ENCODE peak calls at places on chromosomes 6 and 20, in nine cellular contexts. One of them, this sample, is unnamed.

GRCh38 chr6:75526502-75527127 is 33.0 kb upstream of the FILIP1 start:
- DNase-seq in stomach: peak
- DNase-seq in breast epithelium: peak
- DNase-seq in transverse colon: peak
- DNase-seq in upper lobe of left lung: no peak
- DNase-seq in vagina: no peak
- DNase-seq in HepG2: peak
- DNase-seq in endothelial cell of umbilical vein: peak
- DNase-seq in GM12878: peak
- DNase-seq in this sample: peak

GRCh38 chr20:14342910-14343309 is 5.5 kb upstream of the FLRT3 start:
- DNase-seq in stomach: no peak
- DNase-seq in breast epithelium: no peak
- DNase-seq in transverse colon: no peak
- DNase-seq in upper lobe of left lung: no peak
- DNase-seq in vagina: no peak
- DNase-seq in HepG2: no peak
- DNase-seq in endothelial cell of umbilical vein: no peak
- DNase-seq in GM12878: no peak
- DNase-seq in this sample: no peak

GRCh38 chr6:67131827-67132226 is 1424.8 kb upstream of the EYS start:
- DNase-seq in stomach: no peak
- DNase-seq in breast epithelium: peak
- DNase-seq in transverse colon: no peak
- DNase-seq in upper lobe of left lung: no peak
- DNase-seq in vagina: no peak
- DNase-seq in HepG2: no peak
- DNase-seq in endothelial cell of umbilical vein: no peak
- DNase-seq in GM12878: no peak
- DNase-seq in this sample: peak

GRCh38 chr20:46000571-46001145 is 8.1 kb upstream of the MMP9 start:
- DNase-seq in stomach: no peak
- DNase-seq in breast epithelium: no peak
- DNase-seq in transverse colon: no peak
- DNase-seq in upper lobe of left lung: no peak
- DNase-seq in vagina: no peak
- DNase-seq in HepG2: no peak
- DNase-seq in endothelial cell of umbilical vein: no peak
- DNase-seq in GM12878: no peak
- DNase-seq in this sample: no peak

GRCh38 chr20:25580711-25581110 is 4.6 kb downstream of the NINL start:
- DNase-seq in stomach: peak
- DNase-seq in breast epithelium: peak
- DNase-seq in transverse colon: no peak
- DNase-seq in upper lobe of left lung: no peak
- DNase-seq in vagina: no peak
- DNase-seq in HepG2: no peak
- DNase-seq in endothelial cell of umbilical vein: no peak
- DNase-seq in GM12878: no peak
- DNase-seq in this sample: no peak

GRCh38 chr6:148980234-148980633 is 233.4 kb downstream of the UST start:
- DNase-seq in stomach: no peak
- DNase-seq in breast epithelium: no peak
- DNase-seq in transverse colon: no peak
- DNase-seq in upper lobe of left lung: no peak
- DNase-seq in vagina: no peak
- DNase-seq in HepG2: no peak
- DNase-seq in endothelial cell of umbilical vein: no peak
- DNase-seq in GM12878: no peak
- DNase-seq in this sample: no peak

GRCh38 chr6:166540631-166541331 is 45.7 kb downstream of the RAMACL start:
- DNase-seq in stomach: peak
- DNase-seq in breast epithelium: no peak
- DNase-seq in transverse colon: peak
- DNase-seq in upper lobe of left lung: no peak
- DNase-seq in vagina: no peak
- DNase-seq in HepG2: no peak
- DNase-seq in endothelial cell of umbilical vein: no peak
- DNase-seq in GM12878: peak
- DNase-seq in this sample: no peak

GRCh38 chr6:21079468-21080048 is 514.0 kb upstream of the SOX4 start:
- DNase-seq in stomach: no peak
- DNase-seq in breast epithelium: no peak
- DNase-seq in transverse colon: no peak
- DNase-seq in upper lobe of left lung: no peak
- DNase-seq in vagina: no peak
- DNase-seq in HepG2: no peak
- DNase-seq in endothelial cell of umbilical vein: no peak
- DNase-seq in GM12878: no peak
- DNase-seq in this sample: no peak

GRCh38 chr20:1368448-1369199 is 24.2 kb downstream of the FKBP1A start:
- DNase-seq in stomach: no peak
- DNase-seq in breast epithelium: no peak
- DNase-seq in transverse colon: peak
- DNase-seq in upper lobe of left lung: no peak
- DNase-seq in vagina: no peak
- DNase-seq in HepG2: no peak
- DNase-seq in endothelial cell of umbilical vein: no peak
- DNase-seq in GM12878: no peak
- DNase-seq in this sample: no peak

GRCh38 chr6:122717350-122717749 is 62.2 kb upstream of the FABP7 start:
- DNase-seq in stomach: no peak
- DNase-seq in breast epithelium: no peak
- DNase-seq in transverse colon: no peak
- DNase-seq in upper lobe of left lung: no peak
- DNase-seq in vagina: no peak
- DNase-seq in HepG2: no peak
- DNase-seq in endothelial cell of umbilical vein: no peak
- DNase-seq in GM12878: no peak
- DNase-seq in this sample: no peak

GRCh38 chr6:35582315-35582714 is 69.6 kb upstream of the TULP1 start:
- DNase-seq in stomach: no peak
- DNase-seq in breast epithelium: no peak
- DNase-seq in transverse colon: no peak
- DNase-seq in upper lobe of left lung: no peak
- DNase-seq in vagina: no peak
- DNase-seq in HepG2: no peak
- DNase-seq in endothelial cell of umbilical vein: no peak
- DNase-seq in GM12878: no peak
- DNase-seq in this sample: no peak

GRCh38 chr6:27031302-27031701 is 216.2 kb upstream of the PRSS16 start:
- DNase-seq in stomach: no peak
- DNase-seq in breast epithelium: no peak
- DNase-seq in transverse colon: no peak
- DNase-seq in upper lobe of left lung: no peak
- DNase-seq in vagina: no peak
- DNase-seq in HepG2: no peak
- DNase-seq in endothelial cell of umbilical vein: no peak
- DNase-seq in GM12878: no peak
- DNase-seq in this sample: no peak

GRCh38 chr6:35703554-35703953 is 14.8 kb upstream of the FKBP5 start:
- DNase-seq in stomach: peak
- DNase-seq in breast epithelium: no peak
- DNase-seq in transverse colon: no peak
- DNase-seq in upper lobe of left lung: no peak
- DNase-seq in vagina: no peak
- DNase-seq in HepG2: no peak
- DNase-seq in endothelial cell of umbilical vein: no peak
- DNase-seq in GM12878: no peak
- DNase-seq in this sample: no peak

GRCh38 chr6:112251170-112251945 is 3.0 kb downstream of the LAMA4 start:
- DNase-seq in stomach: no peak
- DNase-seq in breast epithelium: peak
- DNase-seq in transverse colon: peak
- DNase-seq in upper lobe of left lung: no peak
- DNase-seq in vagina: no peak
- DNase-seq in HepG2: no peak
- DNase-seq in endothelial cell of umbilical vein: peak
- DNase-seq in GM12878: no peak
- DNase-seq in this sample: no peak

DNA sequence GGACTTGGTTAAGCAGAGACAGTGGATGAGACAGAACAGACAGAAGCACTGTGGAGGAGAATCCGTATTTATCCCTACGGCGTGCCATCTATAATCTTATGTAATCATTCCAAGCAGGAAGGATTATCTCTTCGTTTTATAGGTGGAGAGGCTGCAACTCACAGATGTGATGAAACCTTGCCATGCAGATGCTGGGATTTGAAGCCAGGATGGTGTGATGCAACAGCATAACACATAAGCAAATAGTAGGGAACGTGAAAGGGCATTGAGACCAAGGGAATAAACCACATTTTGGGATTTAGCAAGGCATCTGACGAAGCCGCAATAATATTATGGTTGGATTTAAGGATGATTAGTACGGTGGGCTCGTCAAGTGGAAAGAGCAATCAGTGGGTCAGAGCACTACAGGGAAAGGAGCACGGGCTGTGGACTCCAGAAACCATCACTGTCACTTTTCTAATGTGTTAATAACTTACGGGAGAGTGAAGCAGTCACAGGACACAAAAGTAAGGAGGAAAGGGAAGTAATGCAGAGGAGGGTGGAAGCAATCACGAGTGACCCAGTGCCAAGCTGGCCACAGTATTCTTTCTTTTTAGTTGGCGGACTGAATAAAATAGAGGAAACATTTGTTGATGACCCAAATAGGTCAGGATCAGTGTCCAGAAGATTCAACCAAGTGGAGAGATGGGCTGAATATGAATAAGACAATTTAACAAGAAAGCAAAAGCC is 119.6 kb upstream of the EDN1 start:
- DNase-seq in stomach: no peak
- DNase-seq in breast epithelium: no peak
- DNase-seq in transverse colon: no peak
- DNase-seq in upper lobe of left lung: no peak
- DNase-seq in vagina: no peak
- DNase-seq in HepG2: no peak
- DNase-seq in endothelial cell of umbilical vein: no peak
- DNase-seq in GM12878: no peak
- DNase-seq in this sample: no peak
- TF ChIP-seq POLR2AphosphoS5 in stomach: no peak
- TF ChIP-seq POLR2AphosphoS5 in breast epithelium: no peak
- TF ChIP-seq POLR2AphosphoS5 in transverse colon: no peak
- TF ChIP-seq POLR2AphosphoS5 in upper lobe of left lung: no peak
- TF ChIP-seq POLR2AphosphoS5 in vagina: no peak
- TF ChIP-seq POLR2AphosphoS5 in HepG2: no peak
- TF ChIP-seq POLR2AphosphoS5 in endothelial cell of umbilical vein: no peak
- TF ChIP-seq POLR2AphosphoS5 in GM12878: no peak
- TF ChIP-seq POLR2AphosphoS5 in this sample: no peak

DNA sequence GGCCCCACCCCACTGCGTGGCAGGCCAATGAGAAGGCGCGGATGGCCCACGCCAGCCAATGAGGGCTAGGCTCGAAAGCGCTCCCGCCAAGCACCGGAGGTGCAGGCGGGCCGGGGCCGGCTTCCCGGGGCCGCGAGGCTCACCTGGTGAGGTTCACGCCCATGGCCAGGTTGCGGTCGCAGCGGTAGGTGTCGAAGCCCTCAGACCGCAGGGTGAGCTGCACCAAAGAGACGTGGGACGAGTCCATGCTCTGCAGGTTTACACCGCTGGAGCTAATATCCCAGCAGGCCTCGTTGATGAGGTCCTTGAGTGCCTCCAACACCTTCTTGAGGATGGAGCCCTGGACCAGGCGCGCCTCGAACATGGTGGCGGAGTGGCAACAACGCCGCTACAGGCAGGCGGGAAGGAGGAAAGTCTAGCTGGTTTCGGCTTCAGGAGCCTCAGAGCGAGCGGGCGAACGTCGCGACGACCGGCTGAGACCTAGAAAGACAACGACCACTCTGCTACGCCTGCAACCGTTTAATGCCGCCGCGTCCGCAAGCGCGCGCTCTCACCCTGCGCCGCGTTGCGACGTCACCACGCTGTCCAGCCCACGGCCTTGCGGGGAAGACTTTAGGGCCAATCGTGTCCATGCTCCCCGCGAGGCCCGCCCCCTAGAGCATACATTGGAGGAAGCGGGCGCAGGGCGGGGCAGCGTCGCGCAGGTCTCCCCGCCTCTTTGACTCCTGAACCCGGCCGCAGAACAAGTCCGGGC is at the start of gene PCNA:
- DNase-seq in stomach: peak
- DNase-seq in breast epithelium: peak
- DNase-seq in transverse colon: peak
- DNase-seq in upper lobe of left lung: peak
- DNase-seq in vagina: no peak
- DNase-seq in HepG2: peak
- DNase-seq in endothelial cell of umbilical vein: peak
- DNase-seq in GM12878: peak
- DNase-seq in this sample: peak
- TF ChIP-seq POLR2A in stomach: no peak
- TF ChIP-seq POLR2A in breast epithelium: peak
- TF ChIP-seq POLR2A in transverse colon: peak
- TF ChIP-seq POLR2A in upper lobe of left lung: peak
- TF ChIP-seq POLR2A in vagina: peak
- TF ChIP-seq POLR2A in HepG2: peak
- TF ChIP-seq POLR2A in endothelial cell of umbilical vein: peak
- TF ChIP-seq POLR2A in GM12878: peak
- TF ChIP-seq POLR2A in this sample: peak

DNA sequence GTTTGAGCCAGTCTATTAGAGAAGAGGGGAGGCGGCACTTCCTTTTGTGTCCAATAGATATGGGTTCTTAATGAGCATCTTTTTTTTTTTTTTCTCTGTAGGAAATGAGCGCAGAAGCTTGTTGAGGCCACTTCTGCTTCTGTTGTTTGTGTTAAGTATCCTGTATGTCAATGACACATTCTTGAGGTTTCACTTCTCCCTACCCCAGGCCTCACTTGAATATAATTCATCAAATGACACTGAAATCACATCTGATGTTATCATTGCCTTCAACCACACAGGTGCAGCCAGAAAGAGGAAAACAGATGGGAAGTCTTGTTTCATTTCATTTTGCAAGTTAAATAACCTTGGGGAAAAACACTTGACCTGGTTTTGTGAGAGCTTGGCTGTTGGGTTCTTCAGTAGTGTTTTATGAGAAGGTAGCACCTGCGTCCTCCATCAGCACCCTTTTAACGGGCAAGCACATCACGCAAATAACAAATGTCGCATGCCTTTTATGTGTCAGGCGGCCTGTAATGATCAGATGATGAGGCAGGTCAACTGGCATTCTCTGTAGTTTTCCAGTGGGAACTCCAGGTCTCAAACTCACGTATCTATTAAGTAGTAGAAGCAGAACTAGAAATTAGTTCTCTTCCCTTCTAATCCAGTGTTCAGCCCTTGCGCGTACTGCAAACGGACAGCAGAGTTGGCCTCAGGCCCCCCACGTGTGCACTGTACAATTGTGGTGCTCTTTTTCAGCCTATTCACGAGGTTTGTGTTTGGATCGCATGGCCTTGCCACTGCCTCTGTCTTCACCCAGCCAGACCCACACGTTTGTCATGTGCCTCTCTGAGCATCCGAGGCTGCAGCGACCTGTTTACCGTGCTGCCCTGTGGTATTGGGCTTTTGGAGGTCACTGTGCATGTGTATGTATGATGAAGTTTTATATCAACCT is 23.5 kb downstream of the PLEKHG1 start:
- DNase-seq in stomach: no peak
- DNase-seq in breast epithelium: no peak
- DNase-seq in transverse colon: no peak
- DNase-seq in upper lobe of left lung: no peak
- DNase-seq in vagina: no peak
- DNase-seq in HepG2: no peak
- DNase-seq in endothelial cell of umbilical vein: no peak
- DNase-seq in GM12878: peak
- DNase-seq in this sample: no peak
- TF ChIP-seq CTCF in stomach: no peak
- TF ChIP-seq CTCF in breast epithelium: no peak
- TF ChIP-seq CTCF in transverse colon: no peak
- TF ChIP-seq CTCF in upper lobe of left lung: no peak
- TF ChIP-seq CTCF in vagina: no peak
- TF ChIP-seq CTCF in HepG2: no peak
- TF ChIP-seq CTCF in endothelial cell of umbilical vein: no peak
- TF ChIP-seq CTCF in GM12878: no peak
- TF ChIP-seq CTCF in this sample: no peak

GRCh38 chr6:95071464-95071863 is 505.9 kb upstream of the MANEA start:
- DNase-seq in stomach: no peak
- DNase-seq in breast epithelium: no peak
- DNase-seq in transverse colon: no peak
- DNase-seq in upper lobe of left lung: no peak
- DNase-seq in vagina: no peak
- DNase-seq in HepG2: no peak
- DNase-seq in endothelial cell of umbilical vein: no peak
- DNase-seq in GM12878: no peak
- DNase-seq in this sample: no peak
- TF ChIP-seq POLR2AphosphoS5 in stomach: no peak
- TF ChIP-seq POLR2AphosphoS5 in breast epithelium: no peak
- TF ChIP-seq POLR2AphosphoS5 in transverse colon: no peak
- TF ChIP-seq POLR2AphosphoS5 in upper lobe of left lung: no peak
- TF ChIP-seq POLR2AphosphoS5 in vagina: no peak
- TF ChIP-seq POLR2AphosphoS5 in HepG2: no peak
- TF ChIP-seq POLR2AphosphoS5 in endothelial cell of umbilical vein: no peak
- TF ChIP-seq POLR2AphosphoS5 in GM12878: no peak
- TF ChIP-seq POLR2AphosphoS5 in this sample: no peak